ENCODE peak calls at places on chromosome 19, in ten cellular contexts. H is IMR-90; U is tibial artery; I is OCI-LY7; O is hepatocyte; L is fibroblast of lung; X is Jurkat, Clone E6-1; N is HFF-Myc; E is Peyer's patch; T is iPS DF 6.9. V is an unnamed sample.

GRCh38 chr19:52171321-52172169 is at the start of gene ZNF836:
- DNase-seq in H (peak; percentile 59), U (peak; percentile 95), I (peak; percentile 90), O (peak; percentile 93), L (peak; percentile 67), X (no peak), N (peak; percentile 39), E (peak; percentile 96), T (peak; percentile 74), V (peak; percentile 92)

GRCh38 chr19:16714702-16715294 is 4.8 kb upstream of the NWD1 start:
- DNase-seq in H (peak; percentile 24), U (peak; percentile 67), I (peak; percentile 66), O (peak; percentile 25), L (peak; percentile 16), X (peak; percentile 38), N (peak; percentile 27), E (peak; percentile 70), T (peak; percentile 37), V (peak; percentile 61)

GRCh38 chr19:17105548-17105947 is 30.0 kb downstream of the MYO9B start:
- DNase-seq in H (no peak), U (no peak), I (peak; percentile 66), O (no peak), L (no peak), X (no peak), N (no peak), E (no peak), T (no peak), V (no peak)

GRCh38 chr19:48361912-48362311 is 1.8 kb downstream of the TMEM143 start:
- DNase-seq in H (no peak), U (no peak), I (no peak), O (no peak), L (no peak), X (no peak), N (no peak), E (no peak), T (no peak), V (no peak)

GRCh38 chr19:38650911-38651584 is 3.6 kb downstream of the ACTN4 start:
- DNase-seq in H (peak; percentile 60), U (no peak), I (no peak), O (peak; percentile 6), L (peak; percentile 93), X (no peak), N (no peak), E (no peak), T (no peak), V (no peak)

GRCh38 chr19:21328402-21328801 is 808 bp downstream of the ZNF708 start:
- DNase-seq in H (no peak), U (no peak), I (peak; percentile 44), O (no peak), L (peak; percentile 6), X (peak; percentile 8), N (no peak), E (no peak), T (no peak), V (no peak)

GRCh38 chr19:18477042-18477760 is 39.3 kb upstream of the ISYNA1 start:
- DNase-seq in H (no peak), U (no peak), I (no peak), O (no peak), L (no peak), X (no peak), N (no peak), E (no peak), T (no peak), V (no peak)

GRCh38 chr19:47445527-47445926 is 26.2 kb downstream of the SLC8A2 start:
- DNase-seq in H (no peak), U (no peak), I (no peak), O (no peak), L (no peak), X (no peak), N (no peak), E (no peak), T (no peak), V (no peak)

GRCh38 chr19:46428278-46429141 is at the start of gene PNMA8C:
- DNase-seq in H (peak; percentile 63), U (peak; percentile 89), I (peak; percentile 87), O (peak; percentile 77), L (peak; percentile 61), X (no peak), N (no peak), E (peak; percentile 74), T (peak; percentile 85), V (no peak)

GRCh38 chr19:46429999-46430398 is 1.3 kb upstream of the PNMA8C start:
- DNase-seq in H (no peak), U (no peak), I (peak; percentile 51), O (no peak), L (no peak), X (no peak), N (no peak), E (no peak), T (no peak), V (no peak)

GRCh38 chr19:46426035-46426505 is 2.7 kb downstream of the PNMA8C start:
- DNase-seq in H (no peak), U (no peak), I (no peak), O (peak; percentile 62), L (peak; percentile 43), X (no peak), N (no peak), E (no peak), T (no peak), V (no peak)

GRCh38 chr19:46427518-46427917 is 1.2 kb downstream of the PNMA8C start:
- DNase-seq in H (no peak), U (no peak), I (no peak), O (no peak), L (no peak), X (no peak), N (no peak), E (no peak), T (no peak), V (no peak)

DNA sequence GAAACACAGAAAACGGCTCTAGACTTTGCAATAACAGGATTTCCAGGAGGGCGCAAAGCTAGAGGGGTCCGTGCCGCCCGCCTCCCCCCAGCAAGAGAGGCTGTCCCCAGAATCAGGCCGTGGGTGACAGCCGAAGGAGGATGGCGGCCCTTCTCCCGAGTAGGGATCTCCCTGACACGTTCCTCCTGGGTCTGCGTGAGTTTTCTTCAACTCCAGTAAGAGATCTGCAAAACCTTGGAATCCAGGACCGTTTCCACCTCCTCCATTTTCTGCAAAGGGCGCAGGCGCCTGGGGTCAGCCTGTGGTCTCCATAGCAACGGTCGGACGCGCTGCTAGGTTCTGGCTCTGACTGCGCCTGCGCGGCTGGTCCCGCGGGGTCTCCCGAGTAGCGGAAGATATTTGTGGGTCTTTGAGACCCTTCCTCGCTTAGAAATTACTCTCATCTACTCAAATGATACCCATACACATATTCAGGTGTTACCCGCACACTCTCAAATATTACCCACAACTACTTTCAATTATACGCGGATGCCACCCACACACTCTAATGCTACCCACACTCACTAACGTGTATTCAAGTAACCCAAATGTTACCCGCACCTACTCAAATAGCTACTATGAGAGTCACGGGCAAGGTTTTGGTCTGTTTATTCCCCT is 2.1 kb downstream of the PNMA8C start:
- DNase-seq in H (peak; percentile 68), U (peak; percentile 86), I (peak; percentile 80), O (peak; percentile 94), L (peak; percentile 68), X (no peak), N (peak; percentile 60), E (no peak), T (no peak), V (no peak)
- H3K4me3 ChIP-seq in H (peak overlapping the region; percentile 52), U (peak overlapping the region; percentile 53), I (peak overlapping the region; percentile 64), O (peak overlapping the region; percentile 16), L (peak overlapping the region; percentile 59), X (no peak overlapping the region), N (peak overlapping the region; percentile 53), E (peak overlapping the region; percentile 52), T (peak overlapping the region; percentile 77), V (no peak overlapping the region)

GRCh38 chr19:8357007-8357521 is 6.9 kb upstream of the ANGPTL4 start:
- DNase-seq in H (no peak), U (no peak), I (no peak), O (peak; percentile 21), L (peak; percentile 27), X (no peak), N (no peak), E (no peak), T (no peak), V (no peak)

GRCh38 chr19:8355631-8356402 is 8.1 kb upstream of the ANGPTL4 start:
- DNase-seq in H (peak; percentile 98), U (peak; percentile 83), I (no peak), O (peak; percentile 53), L (peak; percentile 98), X (no peak), N (peak; percentile 90), E (peak; percentile 64), T (no peak), V (no peak)

DNA sequence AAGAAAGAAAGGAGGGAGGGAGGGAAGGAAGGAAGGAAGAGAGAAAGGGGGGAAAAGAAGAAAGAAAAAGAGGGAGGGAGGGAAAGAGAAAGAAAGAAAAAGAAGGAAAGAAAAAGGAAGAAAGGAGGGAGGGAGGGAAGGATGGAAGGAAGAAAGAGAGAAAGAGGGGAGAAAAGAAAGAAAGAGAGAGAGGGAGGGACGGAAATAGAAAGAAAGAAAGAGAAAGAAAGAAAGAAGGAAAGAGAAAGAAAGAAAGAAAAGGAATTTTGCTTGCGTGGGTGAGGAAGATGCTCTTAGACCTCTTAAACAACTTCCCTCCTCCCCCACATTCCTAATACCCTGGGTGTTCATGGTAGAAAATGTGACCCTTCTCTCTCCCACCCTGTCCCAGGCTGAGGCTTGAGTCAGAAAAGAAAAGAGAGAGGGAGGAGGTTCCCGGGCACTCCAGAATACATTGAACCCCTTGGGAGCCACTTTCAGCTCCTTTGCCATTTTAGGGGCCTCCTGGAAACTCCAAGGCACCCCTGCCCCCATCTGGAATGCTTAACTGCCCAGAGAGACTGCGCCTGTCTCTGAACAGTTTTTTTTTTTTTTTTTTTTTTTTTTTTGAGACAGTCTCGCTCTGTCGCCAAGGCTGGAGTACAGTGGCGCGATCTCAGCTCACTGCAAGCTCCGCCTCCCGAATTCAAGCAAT is 9.2 kb upstream of the KANK3 start:
- DNase-seq in H (peak; percentile 34), U (no peak), I (no peak), O (no peak), L (peak; percentile 34), X (no peak), N (no peak), E (no peak), T (no peak), V (no peak)
- H3K4me3 ChIP-seq in H (peak overlapping the region; percentile 2), U (peak overlapping the region; percentile 20), I (no peak overlapping the region), O (no peak overlapping the region), L (no peak overlapping the region), X (peak overlapping the region; percentile 22), N (no peak overlapping the region), E (no peak overlapping the region), T (no peak overlapping the region), V (no peak overlapping the region)

DNA sequence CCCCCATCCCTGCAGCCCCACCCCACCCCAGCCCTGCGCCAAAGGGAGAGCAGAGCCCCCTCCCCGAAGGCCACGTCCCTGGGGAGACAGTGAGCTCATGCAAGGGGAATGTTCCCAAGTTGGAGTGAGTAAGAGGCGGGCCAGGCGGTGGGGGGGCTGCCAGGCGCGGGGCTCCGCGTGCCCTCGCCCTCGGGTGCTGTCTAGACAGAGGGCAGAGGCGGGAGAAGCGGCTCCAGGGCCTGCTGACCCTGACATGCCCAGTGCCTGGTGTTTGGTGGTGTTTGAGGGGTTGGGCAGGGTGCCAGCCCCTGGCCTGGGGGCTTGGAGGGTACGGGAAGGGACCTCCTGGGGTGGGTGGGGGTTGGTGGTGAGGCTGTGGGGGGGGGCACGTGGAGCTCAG is 1.0 kb downstream of the FSTL3 start:
- DNase-seq in H (peak; percentile 79), U (peak; percentile 95), I (no peak), O (peak; percentile 85), L (peak; percentile 89), X (no peak), N (no peak), E (peak; percentile 64), T (no peak), V (no peak)
- H3K4me3 ChIP-seq in H (peak overlapping the region; percentile 81), U (peak overlapping the region; percentile 83), I (no peak overlapping the region), O (peak overlapping the region; percentile 67), L (peak overlapping the region; percentile 50), X (no peak overlapping the region), N (peak overlapping the region; percentile 51), E (peak overlapping the region; percentile 52), T (no peak overlapping the region), V (no peak overlapping the region)

DNA sequence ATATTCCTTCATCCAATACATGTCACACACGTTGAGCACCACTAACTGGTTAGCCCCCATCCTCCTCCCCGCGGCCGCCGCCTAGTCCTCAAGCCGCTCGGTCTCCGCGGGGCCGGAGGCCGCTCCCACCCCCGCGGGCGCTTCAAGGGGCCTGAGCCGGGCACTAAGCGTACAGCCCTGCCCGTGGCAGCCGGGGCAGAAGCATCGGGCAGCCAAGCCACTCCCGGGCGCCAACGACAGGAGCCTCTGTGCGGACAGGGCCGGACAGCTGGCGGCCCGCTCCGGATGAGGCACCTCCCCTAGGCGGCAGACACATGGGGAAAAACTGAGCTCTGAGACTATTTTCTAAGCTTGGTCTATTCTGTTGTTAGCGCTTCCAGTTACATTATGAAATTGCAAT is 2.8 kb upstream of the ZNF543 start:
- DNase-seq in H (no peak), U (no peak), I (no peak), O (no peak), L (no peak), X (no peak), N (no peak), E (no peak), T (no peak), V (no peak)
- H3K4me3 ChIP-seq in H (peak overlapping the region; percentile 25), U (no peak overlapping the region), I (no peak overlapping the region), O (no peak overlapping the region), L (no peak overlapping the region), X (no peak overlapping the region), N (no peak overlapping the region), E (no peak overlapping the region), T (no peak overlapping the region), V (no peak overlapping the region)

V was measured in DND-41.